ENCODE peak calls at places on chromosomes 2 and 18, in six cellular contexts. One of them, this sample, is unnamed.

GRCh38 chr18:61998957-61999356 is 106.2 kb upstream of the RNF152 start:
- DNase-seq in body of pancreas: no peak
- DNase-seq in A549: no peak
- DNase-seq in endothelial cell of umbilical vein: peak; percentile 95
- DNase-seq in heart left ventricle: no peak
- DNase-seq in right lobe of liver: no peak
- DNase-seq in this sample: no peak

GRCh38 chr2:171741189-171741588 is 53.9 kb downstream of the DYNC1I2 start:
- DNase-seq in A549: no peak
- DNase-seq in body of pancreas: no peak
- DNase-seq in endothelial cell of umbilical vein: no peak
- DNase-seq in heart left ventricle: no peak
- DNase-seq in right lobe of liver: no peak
- DNase-seq in this sample: no peak

GRCh38 chr2:98507940-98508689 is 63.5 kb downstream of the INPP4A start:
- DNase-seq in heart left ventricle: peak; percentile 75
- DNase-seq in endothelial cell of umbilical vein: no peak
- DNase-seq in body of pancreas: no peak
- DNase-seq in right lobe of liver: peak; percentile 57
- DNase-seq in A549: no peak
- DNase-seq in this sample: peak; percentile 59

GRCh38 chr18:61398961-61399632 is 65.9 kb downstream of the CDH20 start:
- DNase-seq in heart left ventricle: no peak
- DNase-seq in A549: no peak
- DNase-seq in body of pancreas: no peak
- DNase-seq in endothelial cell of umbilical vein: peak; percentile 25
- DNase-seq in right lobe of liver: no peak
- DNase-seq in this sample: no peak

GRCh38 chr18:79533146-79533545 is 137.4 kb downstream of the NFATC1 start:
- DNase-seq in right lobe of liver: no peak
- DNase-seq in A549: no peak
- DNase-seq in endothelial cell of umbilical vein: no peak
- DNase-seq in body of pancreas: no peak
- DNase-seq in heart left ventricle: no peak
- DNase-seq in this sample: peak; percentile 4

GRCh38 chr2:161170917-161171594 is 10.8 kb downstream of the TANK start:
- DNase-seq in endothelial cell of umbilical vein: no peak
- DNase-seq in body of pancreas: no peak
- DNase-seq in heart left ventricle: no peak
- DNase-seq in A549: no peak
- DNase-seq in right lobe of liver: no peak
- DNase-seq in this sample: peak; percentile 34

GRCh38 chr18:58223717-58224424 is 179.8 kb downstream of the NEDD4L start:
- DNase-seq in endothelial cell of umbilical vein: peak; percentile 98
- DNase-seq in A549: peak; percentile 86
- DNase-seq in heart left ventricle: peak; percentile 62
- DNase-seq in body of pancreas: peak; percentile 85
- DNase-seq in right lobe of liver: peak; percentile 74
- DNase-seq in this sample: peak; percentile 73

GRCh38 chr2:86189782-86190416 is 5.4 kb downstream of the IMMT start:
- DNase-seq in heart left ventricle: no peak
- DNase-seq in A549: no peak
- DNase-seq in body of pancreas: no peak
- DNase-seq in right lobe of liver: no peak
- DNase-seq in endothelial cell of umbilical vein: no peak
- DNase-seq in this sample: no peak

GRCh38 chr2:237590272-237591020 is at the start of gene RAB17:
- DNase-seq in A549: peak; percentile 48
- DNase-seq in heart left ventricle: peak; percentile 79
- DNase-seq in right lobe of liver: peak; percentile 80
- DNase-seq in body of pancreas: peak; percentile 92
- DNase-seq in endothelial cell of umbilical vein: no peak
- DNase-seq in this sample: no peak
- TF ChIP-seq POLR2A in A549: no peak
- TF ChIP-seq POLR2A in heart left ventricle: no peak
- TF ChIP-seq POLR2A in right lobe of liver: peak; percentile 69
- TF ChIP-seq POLR2A in body of pancreas: peak; percentile 14
- TF ChIP-seq POLR2A in endothelial cell of umbilical vein: no peak
- TF ChIP-seq POLR2A in this sample: no peak

GRCh38 chr2:239312081-239312501 is 88.7 kb downstream of the HDAC4 start:
- DNase-seq in right lobe of liver: no peak
- DNase-seq in A549: no peak
- DNase-seq in body of pancreas: no peak
- DNase-seq in heart left ventricle: no peak
- DNase-seq in endothelial cell of umbilical vein: no peak
- DNase-seq in this sample: peak; percentile 52

GRCh38 chr2:239315308-239315707 is 85.5 kb downstream of the HDAC4 start:
- DNase-seq in right lobe of liver: no peak
- DNase-seq in body of pancreas: no peak
- DNase-seq in A549: no peak
- DNase-seq in endothelial cell of umbilical vein: no peak
- DNase-seq in heart left ventricle: no peak
- DNase-seq in this sample: peak; percentile 46

GRCh38 chr2:239313251-239313650 is 87.6 kb downstream of the HDAC4 start:
- DNase-seq in right lobe of liver: no peak
- DNase-seq in heart left ventricle: no peak
- DNase-seq in body of pancreas: no peak
- DNase-seq in endothelial cell of umbilical vein: no peak
- DNase-seq in A549: no peak
- DNase-seq in this sample: peak; percentile 47

GRCh38 chr2:239312741-239313246 is 88.0 kb downstream of the HDAC4 start:
- DNase-seq in endothelial cell of umbilical vein: no peak
- DNase-seq in right lobe of liver: no peak
- DNase-seq in A549: no peak
- DNase-seq in body of pancreas: no peak
- DNase-seq in heart left ventricle: no peak
- DNase-seq in this sample: peak; percentile 26

DNA sequence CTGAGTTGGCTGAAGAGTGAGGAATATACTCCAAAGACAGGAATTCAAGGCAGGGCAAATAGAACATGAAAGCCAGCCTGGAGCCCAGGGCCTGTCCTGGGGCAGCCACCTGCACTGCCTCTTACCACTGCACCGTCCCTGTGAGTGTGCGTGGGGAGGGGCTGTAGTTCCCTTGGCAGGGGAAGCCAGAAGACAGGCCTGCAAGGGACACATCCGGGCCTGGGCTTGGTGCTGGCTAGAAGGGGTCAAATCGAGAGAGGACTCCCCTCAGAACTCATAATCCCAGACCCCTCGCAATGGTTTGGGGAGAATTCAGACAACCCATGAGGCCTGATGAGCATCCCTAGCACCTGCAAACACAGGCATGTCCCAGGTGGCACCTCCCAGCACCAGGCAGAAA is 87.0 kb downstream of the HDAC4 start:
- DNase-seq in A549: no peak
- DNase-seq in right lobe of liver: no peak
- DNase-seq in body of pancreas: no peak
- DNase-seq in heart left ventricle: no peak
- DNase-seq in endothelial cell of umbilical vein: no peak
- DNase-seq in this sample: peak; percentile 15
- H3K4me1 ChIP-seq in A549: no peaks in the 10 kb centered on the region
- H3K4me1 ChIP-seq in right lobe of liver: no peaks in the 10 kb centered on the region
- H3K4me1 ChIP-seq in body of pancreas: peaks cover 12% of the 10 kb centered on the region
- H3K4me1 ChIP-seq in heart left ventricle: peaks cover 45% of the 10 kb centered on the region
- H3K4me1 ChIP-seq in endothelial cell of umbilical vein: peaks cover 7% of the 10 kb centered on the region
- H3K4me1 ChIP-seq in this sample: peaks cover 34% of the 10 kb centered on the region

DNA sequence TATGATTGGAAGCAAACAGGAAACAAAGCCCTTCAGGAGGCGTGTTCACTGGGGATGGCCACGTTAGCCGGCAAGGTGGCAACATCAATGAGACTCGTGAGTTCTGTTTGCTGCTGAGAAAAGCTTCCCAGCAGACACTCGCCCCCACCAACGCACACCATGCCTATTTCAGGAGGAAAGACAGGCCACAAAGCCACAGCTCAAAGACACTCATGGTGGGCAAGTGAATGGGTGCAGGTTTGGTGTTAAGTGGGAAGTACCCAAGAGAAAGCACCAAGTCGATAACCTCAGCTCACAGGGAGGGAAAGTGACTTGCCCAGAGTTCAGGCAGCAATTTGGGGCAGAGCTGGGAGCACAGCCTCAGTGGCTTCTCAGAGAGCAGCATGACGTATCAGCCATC is 10.5 kb upstream of the MTERF4 start:
- DNase-seq in body of pancreas: no peak
- DNase-seq in heart left ventricle: no peak
- DNase-seq in endothelial cell of umbilical vein: no peak
- DNase-seq in A549: no peak
- DNase-seq in right lobe of liver: no peak
- DNase-seq in this sample: no peak
- TF ChIP-seq POLR2A in body of pancreas: no peak
- TF ChIP-seq POLR2A in heart left ventricle: no peak
- TF ChIP-seq POLR2A in endothelial cell of umbilical vein: no peak
- TF ChIP-seq POLR2A in A549: no peak
- TF ChIP-seq POLR2A in right lobe of liver: no peak
- TF ChIP-seq POLR2A in this sample: no peak

GRCh38 chr18:50633992-50634391 is 74.1 kb downstream of the MAPK4 start:
- DNase-seq in A549: no peak
- DNase-seq in heart left ventricle: no peak
- DNase-seq in right lobe of liver: no peak
- DNase-seq in endothelial cell of umbilical vein: no peak
- DNase-seq in body of pancreas: no peak
- DNase-seq in this sample: no peak

GRCh38 chr18:50636366-50637057 is 76.6 kb downstream of the MAPK4 start:
- DNase-seq in right lobe of liver: no peak
- DNase-seq in endothelial cell of umbilical vein: no peak
- DNase-seq in body of pancreas: no peak
- DNase-seq in heart left ventricle: no peak
- DNase-seq in A549: no peak
- DNase-seq in this sample: peak; percentile 37

GRCh38 chr18:50631831-50632285 is 72.0 kb downstream of the MAPK4 start:
- DNase-seq in body of pancreas: no peak
- DNase-seq in right lobe of liver: no peak
- DNase-seq in A549: no peak
- DNase-seq in heart left ventricle: no peak
- DNase-seq in endothelial cell of umbilical vein: no peak
- DNase-seq in this sample: no peak

GRCh38 chr18:50630895-50631294 is 71.0 kb downstream of the MAPK4 start:
- DNase-seq in right lobe of liver: no peak
- DNase-seq in heart left ventricle: no peak
- DNase-seq in A549: no peak
- DNase-seq in body of pancreas: no peak
- DNase-seq in endothelial cell of umbilical vein: no peak
- DNase-seq in this sample: no peak

GRCh38 chr18:50632895-50633515 is 73.1 kb downstream of the MAPK4 start:
- DNase-seq in endothelial cell of umbilical vein: no peak
- DNase-seq in A549: no peak
- DNase-seq in body of pancreas: no peak
- DNase-seq in heart left ventricle: no peak
- DNase-seq in right lobe of liver: no peak
- DNase-seq in this sample: peak; percentile 20
- H3K4me1 ChIP-seq in endothelial cell of umbilical vein: no peaks in the 10 kb centered on the region
- H3K4me1 ChIP-seq in A549: peaks cover 5% of the 10 kb centered on the region
- H3K4me1 ChIP-seq in body of pancreas: no peaks in the 10 kb centered on the region
- H3K4me1 ChIP-seq in heart left ventricle: peaks cover 6% of the 10 kb centered on the region
- H3K4me1 ChIP-seq in right lobe of liver: no peaks in the 10 kb centered on the region
- H3K4me1 ChIP-seq in this sample: peaks cover 4% of the 10 kb centered on the region